ENCODE peak calls at places on chromosomes 4 and X, in five cellular contexts. D, L, A, I and Y are unnamed samples. For H3K4me1, the result is how much of the 10 kb centered on the place peaks cover.

GRCh38 chr4:157265281-157265680 is 44.8 kb downstream of the GRIA2 start:
- DNase-seq in D (no peak), I (no peak), A (peak), L (no peak), Y (peak)

GRCh38 chr4:113921089-113921842 is 58.2 kb downstream of the ARSJ start:
- DNase-seq in L (no peak), I (no peak), D (no peak), A (no peak), Y (no peak)

GRCh38 chr4:120801171-120801758 is 121.3 kb downstream of the PRDM5 start:
- DNase-seq in L (no peak), D (peak), I (no peak), A (no peak), Y (no peak)

GRCh38 chr4:156663663-156664062 is 307.9 kb downstream of the PDGFC start:
- DNase-seq in L (no peak), I (no peak), D (no peak), A (no peak), Y (no peak)

GRCh38 chr4:107120661-107121060 is 84.5 kb upstream of the DKK2 start:
- DNase-seq in A (no peak), I (no peak), L (no peak), D (no peak), Y (no peak)

GRCh38 chr4:165874072-165874798 is 1.2 kb downstream of the TLL1 start:
- DNase-seq in L (no peak), D (no peak), A (no peak), I (no peak), Y (no peak)

GRCh38 chr4:161291222-161291621 is 872.6 kb downstream of the FSTL5 start:
- DNase-seq in D (no peak), A (no peak), I (no peak), L (no peak), Y (no peak)

GRCh38 chrX:17812763-17813162 is 48.3 kb downstream of the RAI2 start:
- DNase-seq in I (peak), D (no peak), L (no peak), A (peak), Y (no peak)

GRCh38 chr4:118281611-118282442 is 71.0 kb downstream of the PRSS12 start:
- DNase-seq in A (no peak), D (peak), L (no peak), I (peak), Y (peak)

GRCh38 chrX:11792461-11793421 is 34.7 kb downstream of the MSL3 start:
- DNase-seq in I (no peak), D (no peak), A (no peak), L (no peak), Y (peak)

GRCh38 chr4:86307432-86307831 is 52.4 kb downstream of the MAPK10 start:
- DNase-seq in I (no peak), D (no peak), A (no peak), L (no peak), Y (no peak)

GRCh38 chrX:119417842-119418241 is 18.7 kb downstream of the SLC25A43 start:
- DNase-seq in A (no peak), D (no peak), L (no peak), I (peak), Y (no peak)

GRCh38 chrX:74119016-74119910 is 184.7 kb upstream of the ZCCHC13 start:
- DNase-seq in L (no peak), D (no peak), I (no peak), A (no peak), Y (no peak)

GRCh38 chrX:16484338-16484737 is 165.6 kb upstream of the S100G start:
- DNase-seq in I (no peak), A (no peak), L (no peak), D (no peak), Y (no peak)

GRCh38 chrX:154063234-154063633 is 34.3 kb downstream of the MECP2 start:
- DNase-seq in I (no peak), D (no peak), A (no peak), L (no peak), Y (no peak)

GRCh38 chrX:17613979-17614572 is 123.2 kb upstream of the SCML1 start:
- DNase-seq in L (no peak), I (no peak), D (no peak), A (no peak), Y (peak)

GRCh38 chr4:114890773-114891172 is 222.6 kb downstream of the NDST4 start:
- DNase-seq in D (no peak), A (no peak), L (no peak), I (no peak), Y (no peak)

GRCh38 chr4:174764105-174764729 is 64.8 kb downstream of the GLRA3 start:
- DNase-seq in I (peak), L (no peak), A (no peak), D (no peak), Y (no peak)

GRCh38 chr4:53714377-53715140 is 123.3 kb upstream of the LNX1 start:
- DNase-seq in L (no peak), I (no peak), D (no peak), A (no peak), Y (no peak)

GRCh38 chr4:84499065-84499982 is at the start of gene NKX6-1:
- DNase-seq in D (peak), A (peak), I (peak), L (peak), Y (peak)

DNA sequence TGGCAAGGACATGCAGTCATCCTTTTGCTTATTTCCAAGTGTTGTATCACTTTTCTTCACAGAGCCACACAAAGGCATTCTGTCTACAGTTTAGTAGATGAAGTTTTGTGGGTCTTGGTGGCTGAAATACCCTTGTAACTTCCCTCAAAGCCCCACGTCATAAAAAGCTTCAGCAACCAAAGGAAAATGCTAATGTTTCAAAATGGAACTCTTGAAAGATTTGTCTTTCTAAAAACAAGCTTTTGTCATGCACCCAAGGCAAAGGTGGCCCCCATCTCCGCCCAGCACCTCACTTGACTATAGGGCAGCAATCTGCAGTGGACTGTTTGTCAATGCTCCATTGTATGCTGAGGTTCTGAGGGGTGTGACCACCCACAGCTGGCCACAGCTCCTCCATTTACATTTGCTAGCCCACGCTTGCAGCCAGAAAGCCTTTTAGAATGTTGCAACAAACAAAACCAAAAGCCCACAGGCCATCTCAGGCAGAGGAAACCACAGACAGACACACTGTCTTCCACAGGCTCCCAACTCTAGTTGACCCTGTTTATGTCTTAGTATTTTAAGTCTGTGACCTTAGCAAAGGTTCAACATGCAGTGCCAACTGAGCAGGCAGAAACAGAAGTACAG is 87.2 kb upstream of the FAM9C start:
- DNase-seq in L (no peak), I (no peak), A (no peak), D (no peak), Y (no peak)
- H3K4me3 ChIP-seq in L (no peak), I (no peak), A (no peak), D (no peak), Y (no peak)

GRCh38 chrX:102672876-102673275 is 21.6 kb downstream of the GPRASP1 start:
- DNase-seq in I (no peak), D (no peak), L (no peak), A (no peak), Y (no peak)
- TF ChIP-seq POLR2A in I (no peak), D (no peak), L (no peak), A (no peak), Y (no peak)

DNA sequence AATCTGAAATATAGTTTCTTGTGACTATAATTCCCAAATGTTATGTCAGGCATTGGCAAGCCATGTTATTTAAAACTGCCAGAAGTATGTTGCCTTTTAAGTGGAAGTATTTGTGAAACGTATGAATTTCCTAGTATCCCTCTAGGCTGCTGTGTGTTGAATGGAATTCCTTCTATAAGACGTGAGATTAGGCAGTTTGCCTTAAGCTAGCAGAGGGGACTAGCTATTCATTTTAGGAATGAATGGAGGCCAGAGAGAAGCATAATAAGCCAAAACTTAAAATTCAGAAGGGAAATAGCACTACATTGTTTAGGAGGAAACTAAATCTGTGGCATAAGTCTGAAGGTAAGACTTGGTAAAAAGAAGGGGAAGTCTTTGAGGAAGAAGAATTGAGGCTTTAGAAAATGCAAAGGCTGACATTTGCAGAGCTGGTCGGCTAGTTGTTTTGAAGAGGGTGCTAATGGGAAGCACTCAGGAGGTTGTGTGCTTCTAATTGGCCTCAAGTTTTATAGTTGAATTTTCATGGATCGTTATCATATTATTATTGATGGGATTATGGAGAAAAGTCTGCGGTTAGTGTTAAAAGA is 57.1 kb downstream of the TMEM131L start:
- DNase-seq in A (no peak), D (no peak), L (no peak), I (no peak), Y (no peak)
- H3K4me1 ChIP-seq in A (under half), D (under half), L (under half), I (under half), Y (half or more)

GRCh38 chr4:145870155-145871020 is 68.2 kb downstream of the ZNF827 start:
- DNase-seq in D (no peak), A (no peak), L (no peak), I (no peak), Y (no peak)
- H3K4me3 ChIP-seq in D (no peak), A (no peak), L (no peak), I (no peak), Y (no peak)

GRCh38 chr4:153933851-153934688 is 145.2 kb upstream of the SFRP2 start:
- DNase-seq in L (no peak), A (peak), D (no peak), I (no peak), Y (peak)

GRCh38 chr4:153936121-153936520 is 147.2 kb upstream of the SFRP2 start:
- DNase-seq in D (no peak), A (no peak), L (no peak), I (no peak), Y (no peak)

GRCh38 chr4:153939570-153939969 is 150.7 kb upstream of the SFRP2 start:
- DNase-seq in A (no peak), L (no peak), I (no peak), D (no peak), Y (no peak)

GRCh38 chr4:153934689-153935017 is 145.8 kb upstream of the SFRP2 start:
- DNase-seq in I (no peak), L (no peak), D (no peak), A (no peak), Y (no peak)

GRCh38 chr4:153937289-153937688 is 148.4 kb upstream of the SFRP2 start:
- DNase-seq in I (no peak), D (no peak), L (no peak), A (no peak), Y (no peak)
- TF ChIP-seq POLR2A in I (no peak), D (no peak), L (no peak), A (no peak), Y (no peak)

GRCh38 chr4:57075353-57075752 is 34.8 kb downstream of the IGFBP7 start:
- DNase-seq in A (no peak), I (no peak), D (no peak), L (no peak), Y (no peak)
- H3K4me1 ChIP-seq in A (under half), I (under half), D (half or more), L (half or more), Y (under half)

DNA sequence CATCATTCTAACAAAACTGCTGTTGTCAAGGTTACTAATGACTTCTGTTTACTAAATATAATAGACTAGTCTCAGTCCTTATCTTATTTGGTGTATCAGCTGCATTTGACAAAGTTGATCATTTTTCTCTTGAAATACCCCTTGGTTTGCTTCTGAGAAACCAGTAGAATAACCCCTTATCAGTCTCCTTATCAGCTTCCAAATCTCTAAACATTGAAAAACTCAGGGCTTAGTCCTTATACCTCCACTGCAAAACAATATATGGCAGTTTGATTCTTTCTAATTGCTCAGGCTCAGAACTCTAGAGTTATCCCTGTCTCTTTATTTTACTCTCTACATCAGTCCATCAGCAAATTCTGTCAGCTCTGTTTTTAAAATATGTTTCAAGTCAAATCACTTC is 87.2 kb upstream of the NPNT start:
- DNase-seq in L (no peak), A (no peak), D (no peak), I (no peak), Y (no peak)
- H3K4me3 ChIP-seq in L (no peak), A (no peak), D (no peak), I (no peak), Y (no peak)

GRCh38 chr4:125951275-125951887 is 636.6 kb downstream of the FAT4 start:
- DNase-seq in D (no peak), I (no peak), A (no peak), L (no peak), Y (no peak)

GRCh38 chr4:125958519-125958918 is 643.8 kb downstream of the FAT4 start:
- DNase-seq in I (no peak), D (no peak), A (no peak), L (no peak), Y (no peak)

GRCh38 chr4:125952631-125953030 is 637.9 kb downstream of the FAT4 start:
- DNase-seq in L (no peak), D (no peak), A (no peak), I (no peak), Y (no peak)

GRCh38 chr4:125961626-125962025 is 646.9 kb downstream of the FAT4 start:
- DNase-seq in D (no peak), I (no peak), L (no peak), A (no peak), Y (no peak)

DNA sequence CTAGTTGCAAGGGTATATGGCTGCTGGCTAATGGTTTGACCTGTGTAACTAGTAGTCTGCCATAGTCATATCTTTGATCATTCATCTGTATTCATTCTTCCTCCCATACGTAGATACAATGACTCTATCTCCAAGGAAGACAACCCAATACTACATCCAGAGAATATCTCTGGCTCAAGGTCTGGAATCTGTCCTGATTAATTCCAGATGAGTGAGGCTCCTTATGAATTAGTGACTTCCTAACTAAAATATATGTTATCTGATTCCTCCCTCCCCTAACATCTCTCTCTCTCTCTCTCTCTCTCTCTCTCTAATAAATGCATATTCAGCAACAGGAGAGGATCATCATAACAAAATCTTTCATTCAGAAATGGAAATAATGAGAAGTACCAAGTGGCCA is 641.5 kb downstream of the FAT4 start:
- DNase-seq in A (no peak), L (no peak), I (no peak), D (no peak), Y (no peak)
- TF ChIP-seq POLR2A in A (no peak), L (no peak), I (no peak), D (no peak), Y (no peak)

GRCh38 chr4:61770456-61770855 is 570.3 kb downstream of the ADGRL3 start:
- DNase-seq in I (no peak), A (no peak), D (no peak), L (no peak), Y (no peak)

GRCh38 chr4:61773655-61774245 is 573.6 kb downstream of the ADGRL3 start:
- DNase-seq in I (no peak), D (no peak), A (no peak), L (no peak), Y (peak)

GRCh38 chr4:61772116-61772515 is 572.0 kb downstream of the ADGRL3 start:
- DNase-seq in D (no peak), I (no peak), A (no peak), L (no peak), Y (no peak)
- H3K4me1 ChIP-seq in D (under half), I (under half), A (under half), L (under half), Y (under half)

GRCh38 chrX:107711521-107712041 is 64.0 kb downstream of the TSC22D3 start:
- DNase-seq in D (no peak), L (no peak), A (peak), I (no peak), Y (no peak)
- H3K4me3 ChIP-seq in D (no peak), L (peak), A (no peak), I (no peak), Y (no peak)